ENCODE peak calls at places on chromosomes 13 and 19, in eight cellular contexts. One of them, this sample, is unnamed.

GRCh38 chr19:3655402-3656072 is 28.9 kb upstream of the CACTIN start:
- DNase-seq in naive thymus-derived CD8-positive, alpha-beta T cell: no peak
- DNase-seq in nucleus accumbens: no peak
- DNase-seq in cardiac fibroblast: peak
- DNase-seq in activated naive CD8-positive, alpha-beta T cell treated with anti-CD3 and anti-CD28 coated beads for 36 hours: no peak
- DNase-seq in CD8-positive, alpha-beta memory T cell: no peak
- DNase-seq in uterus: peak
- DNase-seq in neuronal stem cell: no peak
- DNase-seq in this sample: peak

GRCh38 chr19:33621811-33622504 is at the start of gene CHST8:
- DNase-seq in naive thymus-derived CD8-positive, alpha-beta T cell: no peak
- DNase-seq in nucleus accumbens: no peak
- DNase-seq in cardiac fibroblast: peak
- DNase-seq in activated naive CD8-positive, alpha-beta T cell treated with anti-CD3 and anti-CD28 coated beads for 36 hours: peak
- DNase-seq in CD8-positive, alpha-beta memory T cell: no peak
- DNase-seq in uterus: no peak
- DNase-seq in neuronal stem cell: peak
- DNase-seq in this sample: no peak

GRCh38 chr13:98458431-98458830 is 118.5 kb downstream of the STK24 start:
- DNase-seq in naive thymus-derived CD8-positive, alpha-beta T cell: no peak
- DNase-seq in nucleus accumbens: no peak
- DNase-seq in cardiac fibroblast: no peak
- DNase-seq in activated naive CD8-positive, alpha-beta T cell treated with anti-CD3 and anti-CD28 coated beads for 36 hours: no peak
- DNase-seq in CD8-positive, alpha-beta memory T cell: no peak
- DNase-seq in uterus: no peak
- DNase-seq in neuronal stem cell: no peak
- DNase-seq in this sample: no peak

GRCh38 chr19:45952691-45953505 is 20.8 kb downstream of the NOVA2 start:
- DNase-seq in naive thymus-derived CD8-positive, alpha-beta T cell: peak
- DNase-seq in nucleus accumbens: no peak
- DNase-seq in cardiac fibroblast: peak
- DNase-seq in activated naive CD8-positive, alpha-beta T cell treated with anti-CD3 and anti-CD28 coated beads for 36 hours: peak
- DNase-seq in CD8-positive, alpha-beta memory T cell: peak
- DNase-seq in uterus: no peak
- DNase-seq in neuronal stem cell: peak
- DNase-seq in this sample: peak

GRCh38 chr19:47697863-47698609 is 15.2 kb upstream of the EHD2 start:
- DNase-seq in naive thymus-derived CD8-positive, alpha-beta T cell: peak
- DNase-seq in nucleus accumbens: peak
- DNase-seq in cardiac fibroblast: peak
- DNase-seq in activated naive CD8-positive, alpha-beta T cell treated with anti-CD3 and anti-CD28 coated beads for 36 hours: peak
- DNase-seq in CD8-positive, alpha-beta memory T cell: peak
- DNase-seq in uterus: peak
- DNase-seq in neuronal stem cell: peak
- DNase-seq in this sample: peak

GRCh38 chr13:100520936-100521765 is 67.4 kb downstream of the GGACT start:
- DNase-seq in naive thymus-derived CD8-positive, alpha-beta T cell: no peak
- DNase-seq in nucleus accumbens: no peak
- DNase-seq in cardiac fibroblast: no peak
- DNase-seq in activated naive CD8-positive, alpha-beta T cell treated with anti-CD3 and anti-CD28 coated beads for 36 hours: no peak
- DNase-seq in CD8-positive, alpha-beta memory T cell: no peak
- DNase-seq in uterus: no peak
- DNase-seq in neuronal stem cell: no peak
- DNase-seq in this sample: peak

GRCh38 chr19:58568731-58569130 is 4.4 kb downstream of the MZF1 start:
- DNase-seq in naive thymus-derived CD8-positive, alpha-beta T cell: no peak
- DNase-seq in nucleus accumbens: no peak
- DNase-seq in cardiac fibroblast: no peak
- DNase-seq in activated naive CD8-positive, alpha-beta T cell treated with anti-CD3 and anti-CD28 coated beads for 36 hours: no peak
- DNase-seq in CD8-positive, alpha-beta memory T cell: peak
- DNase-seq in uterus: peak
- DNase-seq in neuronal stem cell: no peak
- DNase-seq in this sample: no peak

GRCh38 chr19:46818812-46819211 is 30.4 kb upstream of the SLC1A5 start:
- DNase-seq in naive thymus-derived CD8-positive, alpha-beta T cell: no peak
- DNase-seq in nucleus accumbens: no peak
- DNase-seq in cardiac fibroblast: peak
- DNase-seq in activated naive CD8-positive, alpha-beta T cell treated with anti-CD3 and anti-CD28 coated beads for 36 hours: peak
- DNase-seq in CD8-positive, alpha-beta memory T cell: no peak
- DNase-seq in uterus: no peak
- DNase-seq in neuronal stem cell: no peak
- DNase-seq in this sample: no peak

GRCh38 chr19:47190167-47190727 is 40.8 kb downstream of the BBC3 start:
- DNase-seq in naive thymus-derived CD8-positive, alpha-beta T cell: peak
- DNase-seq in nucleus accumbens: peak
- DNase-seq in cardiac fibroblast: peak
- DNase-seq in activated naive CD8-positive, alpha-beta T cell treated with anti-CD3 and anti-CD28 coated beads for 36 hours: peak
- DNase-seq in CD8-positive, alpha-beta memory T cell: peak
- DNase-seq in uterus: peak
- DNase-seq in neuronal stem cell: no peak
- DNase-seq in this sample: no peak

GRCh38 chr19:17185590-17185989 is 29.6 kb upstream of the USE1 start:
- DNase-seq in naive thymus-derived CD8-positive, alpha-beta T cell: no peak
- DNase-seq in nucleus accumbens: no peak
- DNase-seq in cardiac fibroblast: no peak
- DNase-seq in activated naive CD8-positive, alpha-beta T cell treated with anti-CD3 and anti-CD28 coated beads for 36 hours: no peak
- DNase-seq in CD8-positive, alpha-beta memory T cell: no peak
- DNase-seq in uterus: no peak
- DNase-seq in neuronal stem cell: no peak
- DNase-seq in this sample: no peak

GRCh38 chr19:4305253-4305612 is 835 bp downstream of the FSD1 start:
- DNase-seq in naive thymus-derived CD8-positive, alpha-beta T cell: no peak
- DNase-seq in nucleus accumbens: no peak
- DNase-seq in cardiac fibroblast: no peak
- DNase-seq in activated naive CD8-positive, alpha-beta T cell treated with anti-CD3 and anti-CD28 coated beads for 36 hours: no peak
- DNase-seq in CD8-positive, alpha-beta memory T cell: no peak
- DNase-seq in uterus: no peak
- DNase-seq in neuronal stem cell: no peak
- DNase-seq in this sample: no peak

GRCh38 chr13:29936051-29936813 is 85.8 kb upstream of the UBL3 start:
- DNase-seq in naive thymus-derived CD8-positive, alpha-beta T cell: no peak
- DNase-seq in nucleus accumbens: no peak
- DNase-seq in cardiac fibroblast: no peak
- DNase-seq in activated naive CD8-positive, alpha-beta T cell treated with anti-CD3 and anti-CD28 coated beads for 36 hours: no peak
- DNase-seq in CD8-positive, alpha-beta memory T cell: no peak
- DNase-seq in uterus: no peak
- DNase-seq in neuronal stem cell: no peak
- DNase-seq in this sample: no peak

GRCh38 chr19:35491838-35492360 is 1.6 kb upstream of the KRTDAP start:
- DNase-seq in naive thymus-derived CD8-positive, alpha-beta T cell: no peak
- DNase-seq in nucleus accumbens: no peak
- DNase-seq in cardiac fibroblast: no peak
- DNase-seq in activated naive CD8-positive, alpha-beta T cell treated with anti-CD3 and anti-CD28 coated beads for 36 hours: no peak
- DNase-seq in CD8-positive, alpha-beta memory T cell: no peak
- DNase-seq in uterus: no peak
- DNase-seq in neuronal stem cell: no peak
- DNase-seq in this sample: no peak

GRCh38 chr13:19864018-19864338 is 529 bp upstream of the ZMYM5 start:
- DNase-seq in naive thymus-derived CD8-positive, alpha-beta T cell: peak
- DNase-seq in nucleus accumbens: peak
- DNase-seq in cardiac fibroblast: peak
- DNase-seq in activated naive CD8-positive, alpha-beta T cell treated with anti-CD3 and anti-CD28 coated beads for 36 hours: peak
- DNase-seq in CD8-positive, alpha-beta memory T cell: peak
- DNase-seq in uterus: peak
- DNase-seq in neuronal stem cell: peak
- DNase-seq in this sample: peak

GRCh38 chr13:34617684-34618083 is 324.4 kb upstream of the NBEA start:
- DNase-seq in naive thymus-derived CD8-positive, alpha-beta T cell: no peak
- DNase-seq in nucleus accumbens: no peak
- DNase-seq in cardiac fibroblast: no peak
- DNase-seq in activated naive CD8-positive, alpha-beta T cell treated with anti-CD3 and anti-CD28 coated beads for 36 hours: no peak
- DNase-seq in CD8-positive, alpha-beta memory T cell: no peak
- DNase-seq in uterus: no peak
- DNase-seq in neuronal stem cell: no peak
- DNase-seq in this sample: no peak

GRCh38 chr19:2695288-2695866 is 7.1 kb downstream of the GNG7 start:
- DNase-seq in naive thymus-derived CD8-positive, alpha-beta T cell: no peak
- DNase-seq in nucleus accumbens: peak
- DNase-seq in cardiac fibroblast: no peak
- DNase-seq in activated naive CD8-positive, alpha-beta T cell treated with anti-CD3 and anti-CD28 coated beads for 36 hours: no peak
- DNase-seq in CD8-positive, alpha-beta memory T cell: no peak
- DNase-seq in uterus: no peak
- DNase-seq in neuronal stem cell: no peak
- DNase-seq in this sample: no peak

GRCh38 chr13:47109028-47109427 is 212.2 kb upstream of the HTR2A start:
- DNase-seq in naive thymus-derived CD8-positive, alpha-beta T cell: no peak
- DNase-seq in nucleus accumbens: no peak
- DNase-seq in cardiac fibroblast: no peak
- DNase-seq in activated naive CD8-positive, alpha-beta T cell treated with anti-CD3 and anti-CD28 coated beads for 36 hours: no peak
- DNase-seq in CD8-positive, alpha-beta memory T cell: no peak
- DNase-seq in uterus: no peak
- DNase-seq in neuronal stem cell: no peak
- DNase-seq in this sample: no peak

GRCh38 chr19:7831452-7831851 is 1.4 kb downstream of the EVI5L start:
- DNase-seq in naive thymus-derived CD8-positive, alpha-beta T cell: no peak
- DNase-seq in nucleus accumbens: peak
- DNase-seq in cardiac fibroblast: peak
- DNase-seq in activated naive CD8-positive, alpha-beta T cell treated with anti-CD3 and anti-CD28 coated beads for 36 hours: no peak
- DNase-seq in CD8-positive, alpha-beta memory T cell: no peak
- DNase-seq in uterus: no peak
- DNase-seq in neuronal stem cell: peak
- DNase-seq in this sample: no peak

GRCh38 chr13:93266681-93267080 is 40.1 kb downstream of the GPC6 start:
- DNase-seq in naive thymus-derived CD8-positive, alpha-beta T cell: no peak
- DNase-seq in nucleus accumbens: no peak
- DNase-seq in cardiac fibroblast: no peak
- DNase-seq in activated naive CD8-positive, alpha-beta T cell treated with anti-CD3 and anti-CD28 coated beads for 36 hours: no peak
- DNase-seq in CD8-positive, alpha-beta memory T cell: no peak
- DNase-seq in uterus: no peak
- DNase-seq in neuronal stem cell: no peak
- DNase-seq in this sample: no peak

GRCh38 chr19:47102561-47103135 is 10.9 kb downstream of the ZC3H4 start:
- DNase-seq in naive thymus-derived CD8-positive, alpha-beta T cell: no peak
- DNase-seq in nucleus accumbens: no peak
- DNase-seq in cardiac fibroblast: no peak
- DNase-seq in activated naive CD8-positive, alpha-beta T cell treated with anti-CD3 and anti-CD28 coated beads for 36 hours: no peak
- DNase-seq in CD8-positive, alpha-beta memory T cell: no peak
- DNase-seq in uterus: no peak
- DNase-seq in neuronal stem cell: no peak
- DNase-seq in this sample: no peak

GRCh38 chr13:32176696-32177095 is 138.5 kb downstream of the ZAR1L start:
- DNase-seq in naive thymus-derived CD8-positive, alpha-beta T cell: no peak
- DNase-seq in nucleus accumbens: no peak
- DNase-seq in cardiac fibroblast: no peak
- DNase-seq in activated naive CD8-positive, alpha-beta T cell treated with anti-CD3 and anti-CD28 coated beads for 36 hours: no peak
- DNase-seq in CD8-positive, alpha-beta memory T cell: no peak
- DNase-seq in uterus: no peak
- DNase-seq in neuronal stem cell: no peak
- DNase-seq in this sample: no peak

GRCh38 chr13:76711515-76712182 is 174.6 kb downstream of the KCTD12 start:
- DNase-seq in naive thymus-derived CD8-positive, alpha-beta T cell: no peak
- DNase-seq in nucleus accumbens: no peak
- DNase-seq in cardiac fibroblast: peak
- DNase-seq in activated naive CD8-positive, alpha-beta T cell treated with anti-CD3 and anti-CD28 coated beads for 36 hours: no peak
- DNase-seq in CD8-positive, alpha-beta memory T cell: no peak
- DNase-seq in uterus: peak
- DNase-seq in neuronal stem cell: no peak
- DNase-seq in this sample: no peak

GRCh38 chr19:18460313-18460712 is 22.4 kb upstream of the ISYNA1 start:
- DNase-seq in naive thymus-derived CD8-positive, alpha-beta T cell: no peak
- DNase-seq in nucleus accumbens: no peak
- DNase-seq in cardiac fibroblast: peak
- DNase-seq in activated naive CD8-positive, alpha-beta T cell treated with anti-CD3 and anti-CD28 coated beads for 36 hours: no peak
- DNase-seq in CD8-positive, alpha-beta memory T cell: no peak
- DNase-seq in uterus: peak
- DNase-seq in neuronal stem cell: no peak
- DNase-seq in this sample: no peak

GRCh38 chr13:23867027-23867491 is 22.1 kb downstream of the MIPEP start:
- DNase-seq in naive thymus-derived CD8-positive, alpha-beta T cell: no peak
- DNase-seq in nucleus accumbens: no peak
- DNase-seq in cardiac fibroblast: peak
- DNase-seq in activated naive CD8-positive, alpha-beta T cell treated with anti-CD3 and anti-CD28 coated beads for 36 hours: no peak
- DNase-seq in CD8-positive, alpha-beta memory T cell: no peak
- DNase-seq in uterus: no peak
- DNase-seq in neuronal stem cell: no peak
- DNase-seq in this sample: no peak

GRCh38 chr19:47379398-47379938 is 30.4 kb downstream of the DHX34 start:
- DNase-seq in naive thymus-derived CD8-positive, alpha-beta T cell: no peak
- DNase-seq in nucleus accumbens: peak
- DNase-seq in cardiac fibroblast: no peak
- DNase-seq in activated naive CD8-positive, alpha-beta T cell treated with anti-CD3 and anti-CD28 coated beads for 36 hours: no peak
- DNase-seq in CD8-positive, alpha-beta memory T cell: no peak
- DNase-seq in uterus: no peak
- DNase-seq in neuronal stem cell: no peak
- DNase-seq in this sample: peak

GRCh38 chr13:80716610-80717081 is 375.7 kb upstream of the SPRY2 start:
- DNase-seq in naive thymus-derived CD8-positive, alpha-beta T cell: no peak
- DNase-seq in nucleus accumbens: no peak
- DNase-seq in cardiac fibroblast: peak
- DNase-seq in activated naive CD8-positive, alpha-beta T cell treated with anti-CD3 and anti-CD28 coated beads for 36 hours: no peak
- DNase-seq in CD8-positive, alpha-beta memory T cell: peak
- DNase-seq in uterus: peak
- DNase-seq in neuronal stem cell: no peak
- DNase-seq in this sample: no peak

GRCh38 chr19:1851581-1852293 is 3.5 kb upstream of the REXO1 start:
- DNase-seq in naive thymus-derived CD8-positive, alpha-beta T cell: peak
- DNase-seq in nucleus accumbens: no peak
- DNase-seq in cardiac fibroblast: no peak
- DNase-seq in activated naive CD8-positive, alpha-beta T cell treated with anti-CD3 and anti-CD28 coated beads for 36 hours: peak
- DNase-seq in CD8-positive, alpha-beta memory T cell: peak
- DNase-seq in uterus: no peak
- DNase-seq in neuronal stem cell: no peak
- DNase-seq in this sample: no peak

GRCh38 chr19:21462540-21462939 is 42.9 kb upstream of the ZNF429 start:
- DNase-seq in naive thymus-derived CD8-positive, alpha-beta T cell: no peak
- DNase-seq in nucleus accumbens: no peak
- DNase-seq in cardiac fibroblast: no peak
- DNase-seq in activated naive CD8-positive, alpha-beta T cell treated with anti-CD3 and anti-CD28 coated beads for 36 hours: no peak
- DNase-seq in CD8-positive, alpha-beta memory T cell: no peak
- DNase-seq in uterus: no peak
- DNase-seq in neuronal stem cell: no peak
- DNase-seq in this sample: no peak

GRCh38 chr13:30569901-30570576 is 47.7 kb upstream of the USPL1 start:
- DNase-seq in naive thymus-derived CD8-positive, alpha-beta T cell: no peak
- DNase-seq in nucleus accumbens: no peak
- DNase-seq in cardiac fibroblast: peak
- DNase-seq in activated naive CD8-positive, alpha-beta T cell treated with anti-CD3 and anti-CD28 coated beads for 36 hours: no peak
- DNase-seq in CD8-positive, alpha-beta memory T cell: no peak
- DNase-seq in uterus: peak
- DNase-seq in neuronal stem cell: no peak
- DNase-seq in this sample: no peak

GRCh38 chr19:48330012-48330681 is 4.8 kb downstream of the EMP3 start:
- DNase-seq in naive thymus-derived CD8-positive, alpha-beta T cell: peak
- DNase-seq in nucleus accumbens: peak
- DNase-seq in cardiac fibroblast: no peak
- DNase-seq in activated naive CD8-positive, alpha-beta T cell treated with anti-CD3 and anti-CD28 coated beads for 36 hours: peak
- DNase-seq in CD8-positive, alpha-beta memory T cell: peak
- DNase-seq in uterus: peak
- DNase-seq in neuronal stem cell: peak
- DNase-seq in this sample: peak